ENCODE peak calls at places on chromosome 11, in four cellular contexts. B is pancreas, K is colonic mucosa, Y is type B pancreatic cell. P is an unnamed sample.

GRCh38 chr11:76410771-76411423 is 29.8 kb downstream of the GVQW3 start:
- DNase-seq in B (no peak), K (no peak), Y (no peak), P (no peak)

GRCh38 chr11:57069942-57070341 is 81.2 kb downstream of the OR5AK2 start:
- DNase-seq in B (no peak), K (no peak), Y (no peak), P (no peak)

GRCh38 chr11:1057806-1058205 is 16.9 kb upstream of the MUC2 start:
- DNase-seq in B (no peak), K (no peak), Y (no peak), P (no peak)

GRCh38 chr11:118005224-118006152 is 19.3 kb downstream of the IL10RA start:
- DNase-seq in B (no peak), K (no peak), Y (peak), P (no peak)

GRCh38 chr11:74366576-74366975 is 31.7 kb downstream of the PGM2L1 start:
- DNase-seq in B (no peak), K (no peak), Y (no peak), P (no peak)

GRCh38 chr11:15590131-15590530 is 475.4 kb downstream of the INSC start:
- DNase-seq in B (no peak), K (no peak), Y (no peak), P (no peak)

GRCh38 chr11:33406241-33406640 is 149.1 kb downstream of the HIPK3 start:
- DNase-seq in B (no peak), K (no peak), Y (no peak), P (no peak)

GRCh38 chr11:47980093-47980906 is at the start of gene PTPRJ:
- DNase-seq in B (peak), K (peak), Y (peak), P (peak)

GRCh38 chr11:118221419-118221818 is 3.4 kb downstream of the JAML start:
- DNase-seq in B (no peak), K (no peak), Y (no peak), P (no peak)

GRCh38 chr11:34468209-34468841 is 29.6 kb downstream of the CAT start:
- DNase-seq in B (no peak), K (peak), Y (no peak), P (peak)

GRCh38 chr11:57641426-57641825 is 8.3 kb downstream of the YPEL4 start:
- DNase-seq in B (no peak), K (no peak), Y (no peak), P (peak)

GRCh38 chr11:17352925-17353227 is 1.3 kb downstream of the NCR3LG1 start:
- DNase-seq in B (peak), K (peak), Y (no peak), P (peak)

GRCh38 chr11:129992161-129992944 is 10.3 kb downstream of the PRDM10 start:
- DNase-seq in B (peak), K (peak), Y (no peak), P (peak)

GRCh38 chr11:34149274-34149673 is 43.8 kb downstream of the NAT10 start:
- DNase-seq in B (no peak), K (no peak), Y (no peak), P (no peak)

GRCh38 chr11:110093407-110094297 is 460 bp downstream of the ZC3H12C start:
- DNase-seq in B (peak), K (peak), Y (peak), P (peak)

GRCh38 chr11:77821349-77821851 is 456 bp downstream of the AAMDC start:
- DNase-seq in B (peak), K (peak), Y (no peak), P (peak)

GRCh38 chr11:80109652-80110051 is 668.8 kb upstream of the TENM4 start:
- DNase-seq in B (no peak), K (no peak), Y (no peak), P (no peak)

GRCh38 chr11:12824281-12825041 is 150.2 kb downstream of the TEAD1 start:
- DNase-seq in B (no peak), K (peak), Y (no peak), P (no peak)

GRCh38 chr11:96412761-96413381 is 23.1 kb downstream of the JRKL start:
- DNase-seq in B (no peak), K (no peak), Y (no peak), P (no peak)

GRCh38 chr11:132475046-132475445 is 1057.3 kb downstream of the OPCML start:
- DNase-seq in B (no peak), K (no peak), Y (no peak), P (no peak)

GRCh38 chr11:119472186-119472855 is 49.3 kb upstream of the THY1 start:
- DNase-seq in B (no peak), K (no peak), Y (no peak), P (no peak)

GRCh38 chr11:113242767-113243397 is 71.5 kb upstream of the TTC12 start:
- DNase-seq in B (no peak), K (no peak), Y (no peak), P (no peak)

GRCh38 chr11:38019072-38019775 is 1421.2 kb upstream of the RAG2 start:
- DNase-seq in B (peak), K (no peak), Y (no peak), P (no peak)

GRCh38 chr11:123880912-123881311 is 4.6 kb downstream of the TMEM225 start:
- DNase-seq in B (no peak), K (no peak), Y (no peak), P (no peak)

GRCh38 chr11:63564056-63564784 is 1.0 kb upstream of the PLAAT2 start:
- DNase-seq in B (no peak), K (peak), Y (no peak), P (peak)

GRCh38 chr11:64750361-64751054 is 6.6 kb upstream of the RASGRP2 start:
- DNase-seq in B (no peak), K (no peak), Y (no peak), P (no peak)

GRCh38 chr11:59573216-59573615 is 42.4 kb downstream of the OSBP start:
- DNase-seq in B (no peak), K (no peak), Y (no peak), P (no peak)

GRCh38 chr11:20221546-20221945 is 61.3 kb upstream of the DBX1 start:
- DNase-seq in B (no peak), K (no peak), Y (no peak), P (no peak)

GRCh38 chr11:24748261-24748660 is 251.4 kb downstream of the LUZP2 start:
- DNase-seq in B (no peak), K (no peak), Y (no peak), P (no peak)

DNA sequence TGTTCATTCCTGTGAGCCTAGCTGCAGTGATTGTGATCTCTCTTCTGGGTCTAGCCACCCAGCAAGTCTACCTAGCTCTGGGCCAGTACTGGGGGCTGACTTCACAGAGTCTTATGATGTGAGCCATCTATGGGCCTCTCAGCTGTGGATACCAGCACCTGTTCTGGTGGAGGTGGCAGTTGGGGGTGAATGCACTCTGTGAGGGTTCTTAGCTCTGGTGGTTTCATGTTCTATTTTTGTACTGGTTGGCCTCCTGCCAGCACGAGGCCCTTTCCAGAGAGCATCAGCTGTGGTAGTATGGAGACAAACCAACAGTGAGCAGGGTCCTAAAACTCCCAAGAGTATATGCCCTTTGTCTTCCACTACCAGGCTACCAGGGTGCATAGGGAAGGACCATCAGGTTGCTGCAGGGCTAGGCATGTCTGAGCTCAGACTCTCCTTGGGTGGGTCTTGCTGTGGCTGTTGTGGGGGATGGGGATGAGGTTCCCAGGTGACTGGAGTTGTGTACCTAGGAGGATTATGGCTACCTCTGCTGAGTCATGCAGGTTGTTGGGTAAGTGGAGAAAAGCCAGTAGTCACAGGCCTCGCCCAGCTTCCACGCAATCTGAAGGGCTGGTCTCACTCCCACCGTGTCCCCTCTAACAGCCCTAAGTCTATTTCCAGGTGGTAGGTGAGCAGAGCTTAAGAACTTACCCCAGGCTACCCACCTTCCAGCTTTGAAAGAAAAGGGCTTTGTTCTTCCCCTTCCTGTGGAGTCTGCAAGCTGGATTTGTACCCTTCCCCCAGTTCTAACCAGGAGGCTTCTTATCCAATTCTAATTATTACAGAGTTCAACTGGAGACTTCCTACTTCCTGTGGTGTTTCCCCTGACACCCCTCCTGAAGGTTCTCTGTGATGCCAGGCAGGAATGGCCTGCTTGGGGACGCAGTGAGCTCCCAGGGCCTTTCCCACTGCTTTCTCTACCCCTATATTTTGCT is 250.7 kb downstream of the LUZP2 start:
- DNase-seq in B (no peak), K (no peak), Y (no peak), P (no peak)
- TF ChIP-seq CTCF in B (no peak), K (no peak), Y (no peak), P (no peak)

DNA sequence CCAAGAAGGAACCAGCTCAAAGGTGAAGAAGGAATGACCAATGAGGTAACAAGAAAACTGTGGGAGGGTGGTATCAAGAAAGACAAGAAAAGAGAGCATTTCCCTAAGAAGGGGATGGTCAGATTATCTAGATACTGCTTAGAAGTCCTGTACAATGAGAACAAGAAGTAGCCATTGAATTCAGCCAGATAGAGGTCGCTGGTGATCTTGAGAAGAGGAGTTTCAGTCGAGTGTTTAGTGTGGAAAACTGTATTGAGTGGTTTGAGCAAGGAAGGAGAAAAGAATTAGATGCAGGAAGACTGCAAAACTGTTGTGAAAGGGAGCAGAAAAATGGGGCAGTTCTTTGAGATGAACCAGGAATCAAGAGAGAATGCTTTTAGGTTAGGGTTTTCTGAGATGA is 74.6 kb upstream of the FAT3 start:
- DNase-seq in B (no peak), K (no peak), Y (no peak), P (no peak)
- TF ChIP-seq CTCF in B (no peak), K (no peak), Y (no peak), P (no peak)

GRCh38 chr11:60756307-60757032 is at the start of gene MS4A15:
- DNase-seq in B (no peak), K (no peak), Y (no peak), P (peak)
- TF ChIP-seq CTCF in B (peak), K (peak), Y (peak), P (peak)

GRCh38 chr11:111913997-111914396 is 1.5 kb downstream of the HSPB2 start:
- DNase-seq in B (no peak), K (no peak), Y (no peak), P (no peak)
- TF ChIP-seq CTCF in B (no peak), K (no peak), Y (no peak), P (no peak)

GRCh38 chr11:100827934-100828661 is 141.0 kb downstream of the ARHGAP42 start:
- DNase-seq in B (no peak), K (no peak), Y (no peak), P (no peak)
- TF ChIP-seq CTCF in B (no peak), K (no peak), Y (peak), P (no peak)

GRCh38 chr11:61830318-61831105 is 2.4 kb downstream of the FADS2 start:
- DNase-seq in B (no peak), K (no peak), Y (no peak), P (no peak)

GRCh38 chr11:61829806-61830205 is 1.7 kb downstream of the FADS2 start:
- DNase-seq in B (no peak), K (no peak), Y (no peak), P (no peak)

GRCh38 chr11:61827573-61828378 is at the start of gene FADS2:
- DNase-seq in B (peak), K (peak), Y (peak), P (peak)

GRCh38 chr11:61828379-61828628 is 204 bp downstream of the FADS2 start:
- DNase-seq in B (peak), K (no peak), Y (no peak), P (no peak)

DNA sequence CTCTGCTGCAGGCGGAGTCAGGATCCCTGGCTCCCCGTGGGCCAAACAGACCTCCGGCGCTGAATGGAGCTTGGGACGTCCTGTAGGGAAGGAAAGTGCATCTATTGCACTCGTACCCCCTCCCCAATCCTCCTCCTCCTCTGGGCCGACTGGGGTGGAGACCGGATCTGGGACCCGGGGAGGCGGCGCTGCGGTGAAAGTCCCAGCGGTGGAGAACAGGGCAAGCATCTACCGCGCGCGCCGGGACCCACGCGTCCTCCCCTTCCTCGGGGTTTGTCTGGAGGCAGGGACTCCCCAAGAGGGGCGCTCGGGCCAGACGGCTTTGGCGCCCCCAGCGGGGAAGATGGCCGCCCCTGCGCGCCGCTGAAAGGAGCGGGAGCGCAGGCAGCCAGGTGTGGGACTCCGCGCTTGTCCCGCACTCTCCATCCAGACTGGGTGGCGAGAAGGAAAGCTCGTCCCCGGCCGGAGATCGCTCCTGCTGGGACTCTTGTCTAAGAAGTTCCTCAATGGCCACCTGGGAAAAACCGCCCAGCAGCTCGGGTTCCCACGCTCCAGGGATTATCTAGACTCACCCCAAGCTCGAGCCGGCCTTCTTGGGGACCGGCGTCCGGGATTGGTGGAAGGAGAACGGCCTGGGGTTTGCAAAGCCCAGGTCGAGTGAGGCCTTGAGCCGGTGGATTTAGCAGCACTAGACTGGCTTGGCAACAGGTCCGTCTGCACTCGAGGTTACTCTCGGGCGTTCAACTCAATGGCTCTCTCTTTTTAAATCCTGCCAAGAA is 718 bp downstream of the FADS2 start:
- DNase-seq in B (no peak), K (peak), Y (no peak), P (peak)
- TF ChIP-seq CTCF in B (no peak), K (no peak), Y (peak), P (peak)

GRCh38 chr11:111734383-111735261 is 31.6 kb downstream of the PPP2R1B start:
- DNase-seq in B (no peak), K (no peak), Y (no peak), P (no peak)

GRCh38 chr11:111737180-111737876 is 28.9 kb downstream of the PPP2R1B start:
- DNase-seq in B (no peak), K (no peak), Y (no peak), P (no peak)

GRCh38 chr11:111736621-111737055 is 29.6 kb downstream of the PPP2R1B start:
- DNase-seq in B (no peak), K (no peak), Y (no peak), P (no peak)

GRCh38 chr11:111735262-111736116 is 30.7 kb downstream of the PPP2R1B start:
- DNase-seq in B (peak), K (peak), Y (no peak), P (no peak)

GRCh38 chr11:111736191-111736590 is 30.0 kb downstream of the PPP2R1B start:
- DNase-seq in B (no peak), K (no peak), Y (no peak), P (no peak)
- TF ChIP-seq CTCF in B (no peak), K (no peak), Y (no peak), P (no peak)

DNA sequence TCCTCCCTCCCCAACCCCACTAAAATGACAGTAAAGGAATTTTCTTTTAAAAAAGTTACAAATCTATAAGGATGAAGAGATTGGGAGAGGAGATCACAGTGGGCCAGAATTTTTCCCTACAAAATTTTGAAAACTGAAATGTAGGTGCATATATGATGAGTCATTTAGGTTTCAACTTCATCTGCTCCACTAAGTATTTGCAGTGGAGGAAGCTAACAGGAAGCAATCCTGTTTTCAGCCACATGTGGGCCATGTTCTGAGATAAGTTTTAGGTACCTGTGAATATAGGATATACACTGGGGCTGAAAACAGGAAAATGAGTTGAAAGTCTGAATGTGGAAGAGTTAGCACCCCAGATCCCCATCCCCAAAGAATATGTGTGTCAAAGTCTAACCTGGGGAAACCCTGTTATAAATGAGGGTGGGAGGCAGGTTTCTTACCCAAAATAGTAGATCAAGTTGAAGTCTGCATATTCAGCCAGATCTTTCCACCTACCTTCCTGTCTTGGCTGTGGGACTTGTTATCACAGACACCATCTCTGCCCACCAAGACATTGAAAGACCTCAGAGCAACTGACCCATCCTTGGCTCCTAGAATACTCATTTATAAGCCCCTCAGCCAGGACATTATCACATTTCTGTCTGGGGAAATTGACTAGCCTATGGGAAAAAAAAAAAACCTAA is 87.3 kb downstream of the PACS1 start:
- DNase-seq in B (no peak), K (no peak), Y (no peak), P (peak)
- TF ChIP-seq CTCF in B (no peak), K (no peak), Y (no peak), P (no peak)

GRCh38 chr11:2194877-2195755 is 23.5 kb upstream of the TH start:
- DNase-seq in B (peak), K (peak), Y (no peak), P (peak)
- TF ChIP-seq CTCF in B (peak), K (peak), Y (peak), P (peak)

GRCh38 chr11:69645801-69646492 is 5.0 kb downstream of the CCND1 start:
- DNase-seq in B (peak), K (no peak), Y (no peak), P (no peak)

GRCh38 chr11:69644962-69645675 is 4.2 kb downstream of the CCND1 start:
- DNase-seq in B (peak), K (no peak), Y (no peak), P (no peak)

GRCh38 chr11:69642913-69643632 is 2.1 kb downstream of the CCND1 start:
- DNase-seq in B (peak), K (peak), Y (peak), P (peak)

GRCh38 chr11:69643646-69644045 is 2.7 kb downstream of the CCND1 start:
- DNase-seq in B (peak), K (no peak), Y (peak), P (no peak)

DNA sequence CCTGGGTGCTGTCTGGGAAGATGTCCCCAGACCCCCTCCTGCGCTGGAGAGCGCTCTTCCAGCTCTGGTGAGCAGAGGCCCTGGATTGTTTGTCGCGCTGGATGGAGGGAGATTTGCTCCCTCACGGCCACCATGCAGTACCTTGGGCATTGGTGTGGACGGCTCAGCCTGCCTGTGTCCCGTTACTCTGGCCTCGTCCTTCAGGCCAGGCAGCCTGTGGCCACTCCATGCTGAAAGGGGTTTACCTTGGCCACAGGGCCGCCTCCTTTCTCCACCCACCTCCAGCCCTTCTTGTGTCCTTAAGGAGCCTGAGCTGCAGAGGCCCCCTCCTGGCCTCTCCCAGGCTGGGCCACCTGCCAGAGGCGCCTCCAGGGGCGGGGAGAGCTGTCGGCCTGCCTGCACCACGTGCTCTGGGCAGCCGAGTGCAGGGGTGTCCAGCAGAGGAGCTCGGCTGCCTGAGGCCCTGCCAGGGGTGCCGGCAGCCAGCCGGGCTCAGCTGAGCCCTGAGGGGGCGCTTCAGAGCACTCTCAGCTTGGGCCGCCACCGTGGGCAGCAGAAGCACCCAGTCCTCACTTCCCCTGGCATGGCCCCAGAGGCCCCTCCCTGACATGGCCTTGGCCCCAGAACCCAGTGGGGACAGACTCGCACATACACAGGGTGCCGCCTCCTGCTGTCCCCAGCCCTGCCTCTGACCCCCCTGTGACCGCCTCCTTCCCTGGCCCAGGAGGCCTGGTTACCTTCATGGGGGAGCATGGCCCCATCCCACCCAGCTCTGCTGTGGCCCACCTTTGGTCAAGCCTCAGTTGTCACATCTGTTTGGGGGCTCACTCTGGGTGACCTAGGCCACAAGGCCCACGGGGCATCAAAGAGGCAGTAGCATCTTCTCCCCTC is 3.4 kb downstream of the CCND1 start:
- DNase-seq in B (peak), K (peak), Y (peak), P (no peak)
- TF ChIP-seq CTCF in B (no peak), K (no peak), Y (no peak), P (no peak)

P was measured in GM10248.